ENCODE peak calls at places on chromosomes 2 and 18, in eight cellular contexts. H, Y, P, D, J, S, Z and E are unnamed samples.

GRCh38 chr18:42281851-42282250 is 326.8 kb downstream of the PIK3C3 start:
- DNase-seq in J (no peak), D (no peak), S (no peak), Z (no peak), P (no peak), Y (no peak), H (no peak), E (no peak)

GRCh38 chr2:67514515-67514914 is 117.4 kb downstream of the ETAA1 start:
- DNase-seq in Y (no peak), D (no peak), J (no peak), Z (no peak), P (no peak), S (no peak), H (no peak), E (no peak)

GRCh38 chr2:48883661-48884060 is 128.1 kb upstream of the LHCGR start:
- DNase-seq in J (no peak), H (no peak), D (no peak), Z (no peak), P (no peak), Y (no peak), S (no peak), E (no peak)

GRCh38 chr2:3242747-3243369 is 134.8 kb downstream of the EIPR1 start:
- DNase-seq in P (no peak), Y (no peak), D (no peak), J (no peak), Z (no peak), S (no peak), H (no peak), E (peak; percentile 7)

GRCh38 chr2:44148997-44149396 is 19.7 kb upstream of the PPM1B start:
- DNase-seq in S (no peak), Z (no peak), H (no peak), P (no peak), D (no peak), J (no peak), Y (no peak), E (no peak)

GRCh38 chr2:60271096-60271495 is 282.4 kb downstream of the BCL11A start:
- DNase-seq in D (no peak), Z (no peak), P (no peak), Y (no peak), S (no peak), H (no peak), J (no peak), E (no peak)

GRCh38 chr2:235506997-235507615 is 13.3 kb downstream of the AGAP1 start:
- DNase-seq in P (no peak), H (no peak), Z (no peak), J (no peak), Y (no peak), S (no peak), D (no peak), E (no peak)

GRCh38 chr2:173432049-173432754 is 77.5 kb downstream of the CDCA7 start:
- DNase-seq in H (no peak), S (no peak), J (no peak), D (no peak), P (no peak), Z (no peak), Y (peak; percentile 11), E (no peak)

GRCh38 chr2:232022733-232023132 is 61.2 kb downstream of the DIS3L2 start:
- DNase-seq in S (no peak), Z (no peak), H (no peak), Y (no peak), D (no peak), J (no peak), P (no peak), E (no peak)

GRCh38 chr18:4353853-4354418 is 101.2 kb downstream of the DLGAP1 start:
- DNase-seq in S (no peak), D (no peak), J (no peak), Y (no peak), H (no peak), P (no peak), Z (no peak), E (no peak)

GRCh38 chr2:231549446-231550239 is 19.4 kb upstream of the NMUR1 start:
- DNase-seq in Y (no peak), D (no peak), J (no peak), S (no peak), Z (no peak), H (no peak), P (no peak), E (no peak)

GRCh38 chr2:113174369-113174735 is 581 bp downstream of the PSD4 start:
- DNase-seq in J (no peak), H (no peak), Z (no peak), Y (no peak), S (no peak), D (no peak), P (peak; percentile 53), E (no peak)

GRCh38 chr2:28366496-28367282 is 26.0 kb upstream of the FOSL2 start:
- DNase-seq in D (no peak), J (no peak), Y (no peak), Z (no peak), S (no peak), H (no peak), P (peak; percentile 91), E (no peak)

GRCh38 chr2:235000426-235001236 is 48.8 kb downstream of the SH3BP4 start:
- DNase-seq in Z (no peak), H (no peak), J (no peak), S (no peak), P (peak; percentile 8), D (no peak), Y (peak; percentile 49), E (no peak)

GRCh38 chr2:201779996-201780673 is 598 bp downstream of the ALS2 start:
- DNase-seq in Z (no peak), Y (peak; percentile 6), D (peak; percentile 5), S (no peak), H (no peak), J (no peak), P (peak; percentile 35), E (no peak)

GRCh38 chr2:60945341-60945740 is 64.0 kb downstream of the REL start:
- DNase-seq in P (no peak), H (no peak), Z (no peak), J (peak; percentile 60), Y (no peak), D (no peak), S (no peak), E (no peak)

GRCh38 chr18:42742474-42742873 is 373.0 kb downstream of the RIT2 start:
- DNase-seq in P (no peak), Y (no peak), H (no peak), D (no peak), Z (no peak), S (no peak), J (no peak), E (peak; percentile 49)

GRCh38 chr2:176704282-176704773 is 435.1 kb downstream of the MTX2 start:
- DNase-seq in Z (no peak), J (no peak), P (no peak), Y (no peak), D (no peak), S (no peak), H (no peak), E (no peak)

GRCh38 chr2:33650171-33650570 is 51.1 kb upstream of the FAM98A start:
- DNase-seq in S (no peak), Z (no peak), Y (no peak), D (no peak), J (no peak), H (no peak), P (no peak), E (no peak)

GRCh38 chr18:22694954-22695353 is 238.2 kb upstream of the RBBP8 start:
- DNase-seq in Z (no peak), D (no peak), J (no peak), Y (peak; percentile 83), H (no peak), S (no peak), P (peak; percentile 53), E (peak; percentile 72)

GRCh38 chr2:234335676-234336228 is 161.1 kb downstream of the ARL4C start:
- DNase-seq in Y (peak; percentile 21), D (no peak), Z (no peak), P (no peak), J (peak; percentile 76), H (no peak), S (peak; percentile 78), E (peak; percentile 59)

GRCh38 chr2:6177796-6178195 is 485.6 kb downstream of the SOX11 start:
- DNase-seq in J (no peak), Z (no peak), P (no peak), S (no peak), D (no peak), H (no peak), Y (no peak), E (no peak)

GRCh38 chr2:49616800-49617199 is 462.5 kb upstream of the FSHR start:
- DNase-seq in Y (peak; percentile 44), S (no peak), D (peak; percentile 2), J (peak; percentile 42), H (peak; percentile 8), Z (no peak), P (no peak), E (no peak)

GRCh38 chr2:168490916-168491605 is 35.0 kb downstream of the CERS6 start:
- DNase-seq in P (peak; percentile 34), J (no peak), Y (no peak), H (no peak), D (no peak), S (no peak), Z (no peak), E (no peak)

GRCh38 chr18:48663931-48664847 is 125.4 kb downstream of the CTIF start:
- DNase-seq in Y (peak; percentile 39), D (peak; percentile 59), H (peak; percentile 59), J (no peak), P (peak; percentile 51), Z (peak; percentile 41), S (peak; percentile 87), E (peak; percentile 97)